ENCODE peak calls at places on chromosomes 3 and 15, in seven cellular contexts. C is Panc1, K is tibial nerve, M is aorta, P is AG04450, T is mucosa of descending colon, B is body of pancreas. Z is an unnamed sample.

GRCh38 chr15:66780172-66780972 is 78.3 kb downstream of the SMAD6 start:
- DNase-seq in C (no peak), K (no peak), M (peak; percentile 74), P (peak; percentile 74), T (peak; percentile 63), B (no peak), Z (no peak)

GRCh38 chr3:60703956-60704736 is 547.1 kb downstream of the FHIT start:
- DNase-seq in C (no peak), K (no peak), M (no peak), P (peak; percentile 34), T (no peak), B (no peak), Z (no peak)

GRCh38 chr3:124504332-124505059 is 225.8 kb upstream of the UMPS start:
- DNase-seq in C (no peak), K (no peak), M (peak; percentile 89), P (peak; percentile 3), T (no peak), B (peak; percentile 31), Z (no peak)

GRCh38 chr15:64274541-64274940 is 81.4 kb downstream of the CSNK1G1 start:
- DNase-seq in C (no peak), K (no peak), M (no peak), P (no peak), T (no peak), B (no peak), Z (no peak)

GRCh38 chr15:90291679-90292356 is 26.3 kb downstream of the NGRN start:
- DNase-seq in C (no peak), K (no peak), M (no peak), P (no peak), T (peak; percentile 70), B (peak; percentile 75), Z (no peak)

GRCh38 chr15:29162411-29162810 is 107.2 kb downstream of the NSMCE3 start:
- DNase-seq in C (no peak), K (no peak), M (no peak), P (no peak), T (no peak), B (no peak), Z (no peak)

GRCh38 chr3:30681276-30682211 is 75.1 kb downstream of the TGFBR2 start:
- DNase-seq in C (no peak), K (peak; percentile 51), M (peak; percentile 53), P (peak; percentile 41), T (peak; percentile 38), B (no peak), Z (no peak)

GRCh38 chr3:107408513-107408912 is 31.3 kb downstream of the CCDC54 start:
- DNase-seq in C (no peak), K (no peak), M (no peak), P (no peak), T (no peak), B (no peak), Z (no peak)

GRCh38 chr15:64153480-64154367 is 2.2 kb downstream of the SNX22 start:
- DNase-seq in C (peak; percentile 72), K (peak; percentile 85), M (peak; percentile 94), P (peak; percentile 59), T (peak; percentile 94), B (peak; percentile 90), Z (peak; percentile 91)

GRCh38 chr3:177262396-177262795 is 65.1 kb upstream of the TBL1XR1 start:
- DNase-seq in C (no peak), K (no peak), M (no peak), P (no peak), T (no peak), B (no peak), Z (no peak)

GRCh38 chr3:17742092-17742836 is at the start of gene TBC1D5:
- DNase-seq in C (no peak), K (no peak), M (peak; percentile 98), P (peak; percentile 10), T (peak; percentile 95), B (peak; percentile 98), Z (peak; percentile 96)

GRCh38 chr3:14775011-14775410 is 43.8 kb upstream of the FGD5 start:
- DNase-seq in C (no peak), K (no peak), M (no peak), P (no peak), T (no peak), B (no peak), Z (peak; percentile 4)

DNA sequence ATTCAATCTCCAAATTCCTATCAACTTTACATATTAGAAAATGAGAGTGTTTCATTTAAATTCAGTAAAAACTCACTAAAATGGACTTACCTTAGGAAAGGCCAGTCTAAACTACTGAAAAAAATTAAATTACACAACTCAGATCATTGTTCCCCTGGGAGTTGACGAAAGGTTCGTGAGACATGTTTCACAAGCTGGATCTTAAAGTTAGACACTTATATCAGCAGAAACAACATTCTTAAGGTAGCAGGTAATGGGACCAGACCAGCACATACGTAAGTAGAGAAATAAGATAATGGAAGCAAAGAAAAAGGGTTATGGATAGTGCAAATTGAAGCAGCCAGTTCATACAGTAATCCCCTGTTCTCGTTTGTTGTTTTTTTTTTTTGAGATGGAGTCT is 8.9 kb downstream of the RFX7 start:
- DNase-seq in C (no peak), K (no peak), M (no peak), P (no peak), T (no peak), B (no peak), Z (no peak)
- H3K9me3 ChIP-seq in C (peaks cover 3% of the 10 kb centered on the region), K (peaks cover 4% of the 10 kb centered on the region), M (peaks cover 4% of the 10 kb centered on the region), P (peaks cover 10% of the 10 kb centered on the region), T (peaks cover 27% of the 10 kb centered on the region), B (no peaks in the 10 kb centered on the region), Z (peaks cover 5% of the 10 kb centered on the region)

GRCh38 chr15:25176616-25176923 is 221.8 kb downstream of the SNRPN start:
- DNase-seq in C (no peak), K (no peak), M (peak; percentile 34), P (no peak), T (no peak), B (no peak), Z (peak; percentile 30)
- H3K9me3 ChIP-seq in C (no peaks in the 10 kb centered on the region), K (peaks cover 15% of the 10 kb centered on the region), M (peaks cover 8% of the 10 kb centered on the region), P (peaks cover 88% of the 10 kb centered on the region), T (peaks cover 99% of the 10 kb centered on the region), B (no peaks in the 10 kb centered on the region), Z (peaks cover 47% of the 10 kb centered on the region)

GRCh38 chr3:74119221-74119620 is 494.5 kb upstream of the PDZRN3 start:
- DNase-seq in C (no peak), K (no peak), M (no peak), P (no peak), T (no peak), B (no peak), Z (no peak)
- H3K9me3 ChIP-seq in C (no peaks in the 10 kb centered on the region), K (no peaks in the 10 kb centered on the region), M (no peaks in the 10 kb centered on the region), P (no peaks in the 10 kb centered on the region), T (no peaks in the 10 kb centered on the region), B (no peaks in the 10 kb centered on the region), Z (no peaks in the 10 kb centered on the region)

GRCh38 chr15:58377193-58377592 is 54.6 kb upstream of the LIPC start:
- DNase-seq in C (no peak), K (no peak), M (no peak), P (no peak), T (no peak), B (no peak), Z (no peak)
- H3K9me3 ChIP-seq in C (peaks cover 4% of the 10 kb centered on the region), K (no peaks in the 10 kb centered on the region), M (peaks cover 2% of the 10 kb centered on the region), P (peaks cover 6% of the 10 kb centered on the region), T (peaks cover 7% of the 10 kb centered on the region), B (no peaks in the 10 kb centered on the region), Z (no peaks in the 10 kb centered on the region)

DNA sequence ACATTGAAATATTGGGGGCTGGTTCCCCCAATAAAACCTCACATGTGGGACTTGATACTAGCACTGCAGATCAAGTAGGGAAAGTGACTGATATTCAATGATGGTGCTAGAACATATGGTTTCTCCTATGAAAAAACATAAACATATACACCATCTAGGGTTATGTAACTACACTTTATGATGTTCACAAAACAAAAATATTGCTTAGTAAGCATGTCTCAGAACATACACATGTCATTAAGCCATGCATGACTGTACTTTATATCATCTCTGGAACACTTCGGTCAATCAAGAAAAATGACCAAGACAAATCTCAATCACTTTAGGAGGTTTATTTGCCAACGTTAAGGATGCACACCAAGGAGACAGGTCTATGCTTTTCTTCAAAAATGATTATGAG is 57.4 kb downstream of the ZNF717 start:
- DNase-seq in C (no peak), K (no peak), M (no peak), P (no peak), T (no peak), B (no peak), Z (no peak)
- H3K9me3 ChIP-seq in C (peaks cover 1% of the 10 kb centered on the region), K (peaks cover 70% of the 10 kb centered on the region), M (peaks cover 16% of the 10 kb centered on the region), P (peaks cover 52% of the 10 kb centered on the region), T (peaks cover 91% of the 10 kb centered on the region), B (no peaks in the 10 kb centered on the region), Z (peaks cover 51% of the 10 kb centered on the region)

GRCh38 chr15:27589782-27590181 is 509.3 kb downstream of the OCA2 start:
- DNase-seq in C (no peak), K (no peak), M (no peak), P (no peak), T (no peak), B (no peak), Z (no peak)
- H3K9me3 ChIP-seq in C (no peaks in the 10 kb centered on the region), K (no peaks in the 10 kb centered on the region), M (peaks cover 1% of the 10 kb centered on the region), P (peaks cover 4% of the 10 kb centered on the region), T (peaks cover 74% of the 10 kb centered on the region), B (no peaks in the 10 kb centered on the region), Z (no peaks in the 10 kb centered on the region)

GRCh38 chr15:79522656-79523055 is 90.5 kb downstream of the MINAR1 start:
- DNase-seq in C (no peak), K (no peak), M (no peak), P (no peak), T (no peak), B (no peak), Z (no peak)
- H3K9me3 ChIP-seq in C (no peaks in the 10 kb centered on the region), K (no peaks in the 10 kb centered on the region), M (peaks cover 5% of the 10 kb centered on the region), P (no peaks in the 10 kb centered on the region), T (no peaks in the 10 kb centered on the region), B (no peaks in the 10 kb centered on the region), Z (no peaks in the 10 kb centered on the region)